ENCODE peak calls at places on chromosome 9, in nine cellular contexts. Y is effector memory CD4-positive, alpha-beta T cell; R is naive B cell; H is choroid plexus epithelial cell; J is fibroblast of lung; B is GM13976; E is NCI-H1417; V is Calu3; K is AG08396. O is an unnamed sample.

GRCh38 chr9:128747233-128747632 is 23.3 kb upstream of the ZDHHC12 start:
- DNase-seq in J (no peak), H (no peak), E (no peak), Y (no peak), K (no peak), B (no peak), V (no peak), R (no peak), O (no peak)

GRCh38 chr9:108382267-108382666 is 473.5 kb downstream of the ACTL7B start:
- DNase-seq in Y (no peak), E (no peak), V (no peak), R (no peak), K (no peak), B (no peak), H (no peak), J (no peak), O (no peak)

GRCh38 chr9:134010310-134010709 is 15.0 kb upstream of the BRD3OS start:
- DNase-seq in B (no peak), H (no peak), J (no peak), R (no peak), V (no peak), K (no peak), E (no peak), Y (no peak), O (no peak)

GRCh38 chr9:123424552-123425225 is 68.7 kb downstream of the CRB2 start:
- DNase-seq in R (no peak), J (no peak), V (no peak), E (no peak), B (no peak), H (no peak), K (no peak), Y (no peak), O (no peak)

GRCh38 chr9:127214421-127215265 is 49.9 kb upstream of the GARNL3 start:
- DNase-seq in B (peak; percentile 84), K (peak; percentile 59), V (peak; percentile 68), J (peak; percentile 53), E (peak; percentile 68), Y (no peak), H (peak; percentile 69), R (peak; percentile 45), O (peak; percentile 55)

GRCh38 chr9:87711857-87712800 is 13.8 kb upstream of the CTSL start:
- DNase-seq in Y (no peak), K (peak; percentile 80), R (no peak), B (no peak), H (peak; percentile 77), E (no peak), V (no peak), J (peak; percentile 76), O (peak; percentile 29)

GRCh38 chr9:135126480-135127187 is 39.2 kb downstream of the OLFM1 start:
- DNase-seq in Y (no peak), H (no peak), B (no peak), R (no peak), V (no peak), E (no peak), K (no peak), J (peak; percentile 66), O (no peak)

GRCh38 chr9:109381011-109381729 is 60.3 kb upstream of the EPB41L4B start:
- DNase-seq in H (peak; percentile 29), R (no peak), K (no peak), J (peak; percentile 72), Y (no peak), V (no peak), B (peak; percentile 59), E (no peak), O (peak; percentile 9)

GRCh38 chr9:31916591-31917223 is 467.7 kb upstream of the ACO1 start:
- DNase-seq in V (no peak), B (no peak), K (no peak), Y (no peak), H (no peak), J (no peak), R (no peak), E (no peak), O (no peak)

GRCh38 chr9:128703616-128704355 is 1.5 kb downstream of the PKN3 start:
- DNase-seq in E (no peak), J (no peak), B (peak; percentile 53), H (no peak), R (no peak), K (no peak), V (no peak), Y (no peak), O (no peak)

GRCh38 chr9:100064872-100065581 is 33.8 kb downstream of the ERP44 start:
- DNase-seq in H (peak; percentile 78), K (no peak), E (no peak), V (no peak), J (peak; percentile 75), R (no peak), B (no peak), Y (no peak), O (peak; percentile 41)

GRCh38 chr9:21684831-21685362 is 117.5 kb upstream of the MTAP start:
- DNase-seq in K (no peak), H (peak; percentile 81), V (peak; percentile 69), J (peak; percentile 100), Y (no peak), E (no peak), R (no peak), B (no peak), O (peak; percentile 95)

GRCh38 chr9:133536080-133536479 is 1.6 kb downstream of the ADAMTSL2 start:
- DNase-seq in V (no peak), H (no peak), E (no peak), J (no peak), B (no peak), R (no peak), K (no peak), Y (no peak), O (no peak)

GRCh38 chr9:134381671-134382505 is 55.6 kb downstream of the RXRA start:
- DNase-seq in Y (peak; percentile 18), K (no peak), R (no peak), E (no peak), J (peak; percentile 54), V (no peak), H (peak; percentile 29), B (peak; percentile 71), O (peak; percentile 41)

GRCh38 chr9:113636165-113636564 is 172.6 kb downstream of the RGS3 start:
- DNase-seq in J (no peak), V (no peak), Y (no peak), H (peak; percentile 89), K (peak; percentile 78), E (no peak), R (no peak), B (no peak), O (peak; percentile 47)

GRCh38 chr9:121685146-121685794 is 33.8 kb downstream of the DAB2IP start:
- DNase-seq in R (no peak), K (no peak), B (no peak), J (no peak), H (no peak), Y (no peak), E (no peak), V (no peak), O (no peak)

GRCh38 chr9:101443358-101443757 is 7.8 kb upstream of the ALDOB start:
- DNase-seq in R (no peak), K (no peak), V (no peak), B (no peak), J (no peak), E (peak; percentile 28), Y (no peak), H (no peak), O (no peak)

GRCh38 chr9:113361304-113362018 is 12.1 kb downstream of the BSPRY start:
- DNase-seq in K (peak; percentile 45), B (no peak), J (peak; percentile 44), E (no peak), V (no peak), R (no peak), H (peak; percentile 45), Y (no peak), O (peak; percentile 8)

GRCh38 chr9:90065001-90065400 is 460.2 kb downstream of the GADD45G start:
- DNase-seq in J (no peak), R (no peak), E (no peak), H (no peak), Y (no peak), B (no peak), V (no peak), K (no peak), O (no peak)

GRCh38 chr9:33125871-33126822 is 41.0 kb downstream of the B4GALT1 start:
- DNase-seq in V (no peak), H (no peak), Y (no peak), B (no peak), E (no peak), K (no peak), R (peak; percentile 83), J (peak; percentile 54), O (no peak)

GRCh38 chr9:119801311-119801710 is 432.1 kb upstream of the BRINP1 start:
- DNase-seq in H (no peak), Y (no peak), E (no peak), K (no peak), V (no peak), B (no peak), J (no peak), R (no peak), O (no peak)

GRCh38 chr9:3467593-3468219 is 58.1 kb downstream of the RFX3 start:
- DNase-seq in B (peak; percentile 51), V (peak; percentile 51), E (peak; percentile 52), R (peak; percentile 40), J (peak; percentile 63), Y (peak; percentile 27), H (peak; percentile 90), K (peak; percentile 56), O (peak; percentile 73)

GRCh38 chr9:107216331-107216730 is 66.7 kb upstream of the RAD23B start:
- DNase-seq in V (no peak), H (no peak), E (no peak), K (no peak), R (no peak), Y (no peak), J (peak; percentile 4), B (no peak), O (no peak)

GRCh38 chr9:91847576-91847975 is 102.5 kb downstream of the ROR2 start:
- DNase-seq in K (peak; percentile 31), R (no peak), V (no peak), E (no peak), H (peak; percentile 71), Y (no peak), J (peak; percentile 58), B (no peak), O (peak; percentile 41)

GRCh38 chr9:137531099-137531765 is 19.0 kb downstream of the PNPLA7 start:
- DNase-seq in R (no peak), H (no peak), V (no peak), B (no peak), E (no peak), K (peak; percentile 42), J (no peak), Y (no peak), O (no peak)

GRCh38 chr9:134434896-134435506 is 108.7 kb downstream of the RXRA start:
- DNase-seq in H (peak; percentile 98), R (no peak), B (no peak), K (peak; percentile 96), Y (no peak), E (peak; percentile 77), J (peak; percentile 96), V (peak; percentile 81), O (peak; percentile 98)

GRCh38 chr9:80028501-80028900 is 456.7 kb downstream of the TLE4 start:
- DNase-seq in R (no peak), K (no peak), Y (no peak), H (no peak), J (peak; percentile 35), B (no peak), E (no peak), V (no peak), O (no peak)

GRCh38 chr9:22158983-22159382 is 149.9 kb upstream of the CDKN2B start:
- DNase-seq in B (no peak), H (peak; percentile 94), V (peak; percentile 61), J (peak; percentile 86), R (no peak), K (no peak), Y (no peak), E (no peak), O (peak; percentile 57)

GRCh38 chr9:124199474-124199873 is 58.3 kb upstream of the NEK6 start:
- DNase-seq in R (no peak), K (no peak), B (no peak), Y (no peak), V (no peak), E (no peak), H (no peak), J (no peak), O (no peak)

GRCh38 chr9:87894998-87895625 is 12.4 kb downstream of the SPATA31E1 start:
- DNase-seq in K (no peak), B (no peak), H (no peak), R (no peak), E (no peak), J (no peak), V (no peak), Y (no peak), O (no peak)

GRCh38 chr9:88747768-88748167 is 212.8 kb downstream of the NXNL2 start:
- DNase-seq in B (no peak), K (peak; percentile 71), Y (no peak), J (peak; percentile 94), R (no peak), E (no peak), V (no peak), H (peak; percentile 95), O (peak; percentile 86)